ENCODE peak calls at places on chromosome 22, in nine cellular contexts. N is heart left ventricle; F is upper lobe of right lung; U is putamen; G is activated B cell treated with CpG ODN at 0.5 μM for 24 hours; H is stimulated activated CD4-positive, alpha-beta T cell treated with anti-CD3 and anti-CD28 coated beads, TNF-alpha, amount 100 ng/mL, for 1 hour; R is WERI-Rb-1; T is activated CD4-positive, alpha-beta T cell treated with anti-CD3 and anti-CD28 coated beads for 48 hours; Q is Kasumi-1. D is an unnamed sample.

GRCh38 chr22:19877626-19878339 is 23.1 kb upstream of the GNB1L start:
- DNase-seq in N (peak; percentile 45), F (peak; percentile 58), U (no peak), G (no peak), H (no peak), R (no peak), T (peak; percentile 0), Q (no peak), D (no peak)

GRCh38 chr22:47021371-47022074 is 259.1 kb downstream of the TBC1D22A start:
- DNase-seq in N (no peak), F (peak; percentile 31), U (no peak), G (no peak), H (no peak), R (no peak), T (no peak), Q (no peak), D (no peak)

GRCh38 chr22:25554321-25555088 is 10.0 kb upstream of the GRK3 start:
- DNase-seq in N (no peak), F (no peak), U (no peak), G (no peak), H (no peak), R (no peak), T (no peak), Q (no peak), D (no peak)

GRCh38 chr22:22085702-22086500 is 103.3 kb upstream of the TOP3B start:
- DNase-seq in N (no peak), F (no peak), U (no peak), G (no peak), H (no peak), R (no peak), T (no peak), Q (no peak), D (no peak)

GRCh38 chr22:46738961-46739870 is 1.2 kb upstream of the CERK start:
- DNase-seq in N (peak; percentile 77), F (no peak), U (no peak), G (peak; percentile 53), H (peak; percentile 71), R (peak; percentile 45), T (peak; percentile 45), Q (no peak), D (no peak)

GRCh38 chr22:33180371-33180770 is 122.2 kb upstream of the SYN3 start:
- DNase-seq in N (no peak), F (no peak), U (no peak), G (no peak), H (no peak), R (no peak), T (no peak), Q (no peak), D (no peak)

GRCh38 chr22:20741634-20742581 is 32.0 kb upstream of the SERPIND1 start:
- DNase-seq in N (no peak), F (no peak), U (no peak), G (no peak), H (no peak), R (peak; percentile 53), T (peak; percentile 53), Q (peak; percentile 70), D (peak; percentile 55)

GRCh38 chr22:36928826-36929535 is 15.6 kb downstream of the CSF2RB start:
- DNase-seq in N (no peak), F (no peak), U (no peak), G (no peak), H (no peak), R (no peak), T (no peak), Q (no peak), D (no peak)

GRCh38 chr22:47394504-47395440 is 632.3 kb downstream of the TBC1D22A start:
- DNase-seq in N (no peak), F (peak; percentile 35), U (no peak), G (no peak), H (no peak), R (no peak), T (no peak), Q (no peak), D (no peak)

GRCh38 chr22:39459681-39460080 is 2.9 kb downstream of the MGAT3 start:
- DNase-seq in N (no peak), F (no peak), U (no peak), G (no peak), H (no peak), R (no peak), T (no peak), Q (no peak), D (no peak)

GRCh38 chr22:45019861-45020655 is 10.3 kb upstream of the PHF21B start:
- DNase-seq in N (no peak), F (no peak), U (no peak), G (no peak), H (no peak), R (no peak), T (no peak), Q (no peak), D (no peak)

GRCh38 chr22:49325531-49326395 is 501.9 kb downstream of the BRD1 start:
- DNase-seq in N (peak; percentile 20), F (peak; percentile 55), U (no peak), G (no peak), H (no peak), R (no peak), T (no peak), Q (no peak), D (no peak)

GRCh38 chr22:25829808-25830777 is 88.1 kb downstream of the MYO18B start:
- DNase-seq in N (no peak), F (no peak), U (no peak), G (no peak), H (no peak), R (no peak), T (no peak), Q (no peak), D (no peak)

GRCh38 chr22:46043816-46044717 is 67.1 kb upstream of the WNT7B start:
- DNase-seq in N (no peak), F (peak; percentile 74), U (no peak), G (no peak), H (no peak), R (no peak), T (peak; percentile 38), Q (peak; percentile 31), D (peak; percentile 67)

GRCh38 chr22:19767427-19768380 is 7.1 kb downstream of the TBX1 start:
- DNase-seq in N (peak; percentile 77), F (no peak), U (no peak), G (no peak), H (no peak), R (no peak), T (no peak), Q (no peak), D (no peak)

GRCh38 chr22:28231423-28231822 is 312.4 kb upstream of the PITPNB start:
- DNase-seq in N (no peak), F (no peak), U (no peak), G (no peak), H (no peak), R (no peak), T (no peak), Q (no peak), D (no peak)

GRCh38 chr22:46876357-46876934 is 114.0 kb downstream of the TBC1D22A start:
- DNase-seq in N (no peak), F (no peak), U (no peak), G (no peak), H (no peak), R (no peak), T (no peak), Q (no peak), D (no peak)

GRCh38 chr22:28909375-28909774 is 26.0 kb downstream of the ZNRF3 start:
- DNase-seq in N (no peak), F (no peak), U (no peak), G (no peak), H (no peak), R (no peak), T (peak; percentile 90), Q (no peak), D (no peak)

GRCh38 chr22:38696606-38697005 is 4.1 kb downstream of the JOSD1 start:
- DNase-seq in N (no peak), F (no peak), U (no peak), G (no peak), H (peak; percentile 10), R (no peak), T (peak; percentile 67), Q (peak; percentile 29), D (no peak)

GRCh38 chr22:39938509-39938908 is 21.7 kb upstream of the TMA7B start:
- DNase-seq in N (no peak), F (no peak), U (no peak), G (no peak), H (no peak), R (no peak), T (peak; percentile 76), Q (no peak), D (no peak)

GRCh38 chr22:39428597-39429071 is 28.2 kb upstream of the MGAT3 start:
- DNase-seq in N (no peak), F (no peak), U (no peak), G (no peak), H (no peak), R (no peak), T (no peak), Q (no peak), D (no peak)

D was measured in head of caudate nucleus.